ENCODE peak calls at places on chromosomes 11 and 22, in four cellular contexts. One of them, this sample, is unnamed.

GRCh38 chr11:111585371-111585770 is 16.9 kb upstream of the SIK2 start:
- DNase-seq in mesendoderm: no peak
- DNase-seq in H1: no peak
- DNase-seq in H9: no peak
- DNase-seq in this sample: peak

GRCh38 chr11:111917312-111917711 is 1.4 kb upstream of the C11orf52 start:
- DNase-seq in H9: no peak
- DNase-seq in H1: no peak
- DNase-seq in mesendoderm: no peak
- DNase-seq in this sample: no peak

GRCh38 chr11:133955945-133956421 is 785 bp downstream of the IGSF9B start:
- DNase-seq in mesendoderm: no peak
- DNase-seq in H1: no peak
- DNase-seq in H9: no peak
- DNase-seq in this sample: no peak

GRCh38 chr11:3052567-3052966 is 4.7 kb downstream of the CARS1 start:
- DNase-seq in mesendoderm: no peak
- DNase-seq in H1: no peak
- DNase-seq in H9: no peak
- DNase-seq in this sample: no peak

GRCh38 chr11:88402784-88403183 is 65.2 kb upstream of the CTSC start:
- DNase-seq in mesendoderm: no peak
- DNase-seq in H9: no peak
- DNase-seq in H1: no peak
- DNase-seq in this sample: peak

GRCh38 chr11:44681698-44682097 is 45.1 kb upstream of the TSPAN18 start:
- DNase-seq in H1: no peak
- DNase-seq in mesendoderm: no peak
- DNase-seq in H9: no peak
- DNase-seq in this sample: peak

GRCh38 chr22:49422668-49423067 is 405.0 kb downstream of the BRD1 start:
- DNase-seq in H9: no peak
- DNase-seq in H1: no peak
- DNase-seq in mesendoderm: no peak
- DNase-seq in this sample: no peak

GRCh38 chr11:15911377-15912044 is 444.8 kb downstream of the SOX6 start:
- DNase-seq in mesendoderm: no peak
- DNase-seq in H1: no peak
- DNase-seq in H9: no peak
- DNase-seq in this sample: peak

GRCh38 chr11:19474954-19475811 is 234.4 kb upstream of the E2F8 start:
- DNase-seq in H9: no peak
- DNase-seq in mesendoderm: peak
- DNase-seq in H1: no peak
- DNase-seq in this sample: no peak

GRCh38 chr11:86515297-86516094 is 140.8 kb downstream of the CCDC81 start:
- DNase-seq in mesendoderm: peak
- DNase-seq in H9: no peak
- DNase-seq in H1: no peak
- DNase-seq in this sample: peak

GRCh38 chr22:50087646-50088045 is 2.2 kb upstream of the MOV10L1 start:
- DNase-seq in H1: no peak
- DNase-seq in mesendoderm: no peak
- DNase-seq in H9: no peak
- DNase-seq in this sample: no peak

GRCh38 chr11:36455658-36456111 is 54.4 kb downstream of the TRAF6 start:
- DNase-seq in H9: no peak
- DNase-seq in mesendoderm: peak
- DNase-seq in H1: no peak
- DNase-seq in this sample: peak

GRCh38 chr11:77080643-77081210 is 14.0 kb downstream of the CAPN5 start:
- DNase-seq in H1: no peak
- DNase-seq in H9: no peak
- DNase-seq in mesendoderm: no peak
- DNase-seq in this sample: peak

GRCh38 chr11:60954421-60954820 is 2.4 kb upstream of the SLC15A3 start:
- DNase-seq in mesendoderm: no peak
- DNase-seq in H1: no peak
- DNase-seq in H9: no peak
- DNase-seq in this sample: no peak

GRCh38 chr11:15700456-15700855 is 585.7 kb downstream of the INSC start:
- DNase-seq in H9: no peak
- DNase-seq in mesendoderm: no peak
- DNase-seq in H1: no peak
- DNase-seq in this sample: no peak

GRCh38 chr22:28728621-28729313 is 12.9 kb downstream of the CHEK2 start:
- DNase-seq in mesendoderm: no peak
- DNase-seq in H1: no peak
- DNase-seq in H9: no peak
- DNase-seq in this sample: no peak

GRCh38 chr11:15179167-15179566 is 64.4 kb downstream of the INSC start:
- DNase-seq in H1: no peak
- DNase-seq in H9: no peak
- DNase-seq in mesendoderm: no peak
- DNase-seq in this sample: peak

GRCh38 chr11:112724194-112724790 is 236.9 kb upstream of the NCAM1 start:
- DNase-seq in H1: no peak
- DNase-seq in mesendoderm: no peak
- DNase-seq in H9: no peak
- DNase-seq in this sample: no peak

GRCh38 chr11:118597556-118597955 is 9.9 kb upstream of the PHLDB1 start:
- DNase-seq in mesendoderm: no peak
- DNase-seq in H9: no peak
- DNase-seq in H1: no peak
- DNase-seq in this sample: no peak

GRCh38 chr11:116879789-116880402 is 42.5 kb upstream of the APOA1 start:
- DNase-seq in H9: no peak
- DNase-seq in mesendoderm: peak
- DNase-seq in H1: no peak
- DNase-seq in this sample: peak

GRCh38 chr11:68010058-68011041 is at the start of gene ALDH3B1:
- DNase-seq in H9: peak
- DNase-seq in mesendoderm: peak
- DNase-seq in H1: peak
- DNase-seq in this sample: peak

GRCh38 chr22:24107668-24108067 is 73.6 kb upstream of the SUSD2 start:
- DNase-seq in H1: no peak
- DNase-seq in H9: no peak
- DNase-seq in mesendoderm: no peak
- DNase-seq in this sample: peak

GRCh38 chr11:5476184-5476819 is 12.2 kb upstream of the OR52D1 start:
- DNase-seq in mesendoderm: peak
- DNase-seq in H9: peak
- DNase-seq in H1: no peak
- DNase-seq in this sample: peak

GRCh38 chr22:20402960-20403778 is 9.2 kb downstream of the ZNF74 start:
- DNase-seq in H1: no peak
- DNase-seq in H9: no peak
- DNase-seq in mesendoderm: no peak
- DNase-seq in this sample: no peak

DNA sequence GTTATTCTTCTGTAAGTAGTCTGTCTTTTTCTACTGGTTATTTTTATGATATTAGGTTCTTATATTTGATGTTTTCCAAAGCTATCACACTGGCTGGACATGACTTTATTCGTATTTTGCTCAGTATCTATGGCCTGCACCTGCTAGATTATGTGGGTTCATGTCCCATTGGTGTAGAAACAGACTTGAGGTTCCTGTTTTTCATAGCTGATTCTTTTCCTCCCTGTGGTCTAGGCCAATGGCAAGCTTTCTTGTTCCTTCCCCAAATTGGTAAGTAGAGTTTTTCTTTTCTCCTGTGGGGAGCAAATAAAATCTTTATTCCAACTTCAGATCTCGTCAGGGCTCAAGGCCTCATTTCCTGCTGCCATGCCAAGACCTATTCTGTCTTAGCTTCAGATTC is 30.2 kb upstream of the SWAP70 start:
- DNase-seq in H9: no peak
- DNase-seq in H1: no peak
- DNase-seq in mesendoderm: no peak
- DNase-seq in this sample: no peak
- H4K5ac ChIP-seq in H9: no peak
- H4K5ac ChIP-seq in H1: no peak
- H4K5ac ChIP-seq in mesendoderm: no peak
- H4K5ac ChIP-seq in this sample: no peak

GRCh38 chr22:27195104-27195503 is 537.7 kb downstream of the MIAT start:
- DNase-seq in H9: no peak
- DNase-seq in H1: no peak
- DNase-seq in mesendoderm: no peak
- DNase-seq in this sample: peak
- H4K5ac ChIP-seq in H9: no peak
- H4K5ac ChIP-seq in H1: no peak
- H4K5ac ChIP-seq in mesendoderm: no peak
- H4K5ac ChIP-seq in this sample: no peak

DNA sequence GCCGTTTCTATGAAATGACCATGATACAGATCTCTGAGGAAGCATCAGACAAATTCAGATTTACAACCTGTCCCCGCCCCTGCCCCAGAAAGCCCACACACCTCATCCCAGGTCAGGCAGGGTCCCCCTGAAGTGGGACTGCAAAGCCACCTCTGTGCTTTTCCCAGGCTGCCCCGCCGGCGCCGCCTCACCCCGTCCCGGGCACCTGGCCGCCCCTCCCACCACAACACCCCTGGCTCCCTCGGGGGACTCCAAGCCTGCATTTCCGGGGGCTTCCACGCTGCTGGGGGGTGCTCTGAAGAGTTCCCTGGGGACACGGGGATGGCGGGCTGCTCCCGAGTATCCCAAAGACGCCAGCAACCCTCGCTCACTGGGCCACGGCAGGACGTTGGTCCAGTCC is 23.2 kb downstream of the DRD4 start:
- DNase-seq in mesendoderm: no peak
- DNase-seq in H1: no peak
- DNase-seq in H9: no peak
- DNase-seq in this sample: no peak
- H4K5ac ChIP-seq in mesendoderm: no peak
- H4K5ac ChIP-seq in H1: no peak
- H4K5ac ChIP-seq in H9: no peak
- H4K5ac ChIP-seq in this sample: no peak

GRCh38 chr11:91820709-91821108 is 403.9 kb upstream of the FAT3 start:
- DNase-seq in H1: no peak
- DNase-seq in mesendoderm: no peak
- DNase-seq in H9: no peak
- DNase-seq in this sample: no peak

GRCh38 chr11:91822805-91823204 is 401.8 kb upstream of the FAT3 start:
- DNase-seq in H9: no peak
- DNase-seq in mesendoderm: no peak
- DNase-seq in H1: no peak
- DNase-seq in this sample: no peak

GRCh38 chr11:91819195-91819594 is 405.4 kb upstream of the FAT3 start:
- DNase-seq in mesendoderm: no peak
- DNase-seq in H9: no peak
- DNase-seq in H1: no peak
- DNase-seq in this sample: no peak

GRCh38 chr11:91823252-91823830 is 401.3 kb upstream of the FAT3 start:
- DNase-seq in H1: no peak
- DNase-seq in H9: no peak
- DNase-seq in mesendoderm: no peak
- DNase-seq in this sample: no peak

DNA sequence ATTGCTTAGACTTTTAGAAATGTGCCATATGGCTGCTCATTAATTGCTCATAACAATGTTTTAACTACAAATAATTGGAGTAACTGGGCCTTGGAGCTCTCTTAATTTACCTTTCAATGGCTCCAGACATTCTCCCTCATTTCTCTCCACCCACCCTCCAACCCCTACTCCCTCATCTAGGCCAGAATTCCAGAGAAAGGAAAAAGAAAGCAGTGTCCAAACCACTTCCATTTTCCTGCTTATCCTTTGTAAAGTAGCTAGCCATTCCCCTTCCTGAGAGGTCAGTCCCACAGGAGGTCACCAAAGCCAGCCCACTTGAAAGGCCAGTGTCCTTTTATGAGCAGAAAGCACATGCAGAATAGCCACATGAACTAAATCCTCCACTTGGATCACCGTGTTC is 404.9 kb upstream of the FAT3 start:
- DNase-seq in mesendoderm: no peak
- DNase-seq in H1: no peak
- DNase-seq in H9: no peak
- DNase-seq in this sample: no peak
- H4K5ac ChIP-seq in mesendoderm: no peak
- H4K5ac ChIP-seq in H1: no peak
- H4K5ac ChIP-seq in H9: no peak
- H4K5ac ChIP-seq in this sample: no peak

DNA sequence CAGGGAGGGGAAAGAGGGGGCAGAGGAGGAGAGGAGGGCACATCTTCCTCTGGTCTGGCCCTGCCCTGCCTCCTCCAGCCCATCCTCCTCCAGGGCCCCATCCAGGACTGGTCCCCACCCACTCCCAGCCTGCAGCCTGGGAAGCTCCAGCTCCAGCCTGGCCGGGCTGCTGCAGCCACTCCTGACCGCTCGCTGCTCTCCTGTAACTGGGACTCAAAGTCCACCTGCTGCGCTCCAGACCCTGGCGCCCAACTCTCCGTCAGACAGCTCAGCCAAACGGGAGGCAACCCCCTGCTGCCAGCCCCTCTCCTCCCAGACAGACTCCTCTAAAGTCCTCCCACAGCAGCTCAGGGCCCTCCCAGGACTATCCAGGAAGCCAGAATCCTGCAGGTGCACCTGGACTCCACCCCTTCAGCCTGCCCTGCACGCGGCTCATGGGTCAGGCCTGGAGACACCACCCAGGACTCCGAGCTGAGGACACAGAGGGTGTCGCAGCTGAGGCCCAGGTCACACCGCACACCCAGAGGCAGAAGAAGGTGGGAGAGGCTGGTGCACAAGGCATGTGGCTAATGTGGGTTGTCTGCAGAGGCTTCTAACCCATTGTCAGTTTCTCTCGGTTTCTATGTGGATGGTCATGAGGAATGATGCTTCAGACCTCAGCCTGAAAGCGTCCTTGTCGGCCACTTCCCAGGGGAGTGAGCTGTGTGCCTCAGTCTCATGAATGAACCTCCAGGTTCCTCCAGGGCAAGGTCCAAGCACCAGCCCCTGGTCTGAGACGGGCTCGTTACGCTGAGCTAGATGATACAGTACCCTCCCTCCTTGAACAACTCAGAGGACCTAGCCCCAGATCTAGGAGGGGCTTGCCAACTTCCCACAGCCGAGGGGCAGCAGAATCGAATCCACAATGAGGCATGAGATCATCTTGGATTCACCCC is 1514.8 kb downstream of the TBC1D22A start:
- DNase-seq in H1: no peak
- DNase-seq in H9: no peak
- DNase-seq in mesendoderm: no peak
- DNase-seq in this sample: no peak
- H4K5ac ChIP-seq in H1: no peak
- H4K5ac ChIP-seq in H9: no peak
- H4K5ac ChIP-seq in mesendoderm: no peak
- H4K5ac ChIP-seq in this sample: no peak

This sample was measured in IMR-90.